ENCODE peak calls at places on chromosome 2, in seven cellular contexts. One of them, this sample, is unnamed.

GRCh38 chr2:234682492-234683228 is 185.8 kb upstream of the ARL4C start:
- DNase-seq in foreskin fibroblast: peak
- DNase-seq in stimulated activated CD8-positive, alpha-beta memory T cell treated with anti-CD3 and anti-CD28 coated beads, Interleukin-15, amount 100 ng/mL, for 24 hours: no peak
- DNase-seq in activated CD8-positive, alpha-beta T cell treated with anti-CD3 and anti-CD28 coated beads, Interleukin-2, amount 10 ng/mL, durations not matched to agents 7 days and 5 days: no peak
- DNase-seq in activated CD4-positive, alpha-beta T cell treated with anti-CD3 and anti-CD28 coated beads, Interleukin-2, amount 50 U/mL, for 48 hours: no peak
- DNase-seq in posterior vena cava: no peak
- DNase-seq in LHCN-M2: peak
- DNase-seq in this sample: no peak

GRCh38 chr2:71506754-71507153 is 53.4 kb downstream of the DYSF start:
- DNase-seq in foreskin fibroblast: no peak
- DNase-seq in stimulated activated CD8-positive, alpha-beta memory T cell treated with anti-CD3 and anti-CD28 coated beads, Interleukin-15, amount 100 ng/mL, for 24 hours: no peak
- DNase-seq in activated CD8-positive, alpha-beta T cell treated with anti-CD3 and anti-CD28 coated beads, Interleukin-2, amount 10 ng/mL, durations not matched to agents 7 days and 5 days: no peak
- DNase-seq in activated CD4-positive, alpha-beta T cell treated with anti-CD3 and anti-CD28 coated beads, Interleukin-2, amount 50 U/mL, for 48 hours: no peak
- DNase-seq in posterior vena cava: peak
- DNase-seq in LHCN-M2: no peak
- DNase-seq in this sample: no peak

GRCh38 chr2:60493804-60494392 is 59.6 kb downstream of the BCL11A start:
- DNase-seq in foreskin fibroblast: no peak
- DNase-seq in stimulated activated CD8-positive, alpha-beta memory T cell treated with anti-CD3 and anti-CD28 coated beads, Interleukin-15, amount 100 ng/mL, for 24 hours: no peak
- DNase-seq in activated CD8-positive, alpha-beta T cell treated with anti-CD3 and anti-CD28 coated beads, Interleukin-2, amount 10 ng/mL, durations not matched to agents 7 days and 5 days: no peak
- DNase-seq in activated CD4-positive, alpha-beta T cell treated with anti-CD3 and anti-CD28 coated beads, Interleukin-2, amount 50 U/mL, for 48 hours: no peak
- DNase-seq in posterior vena cava: no peak
- DNase-seq in LHCN-M2: no peak
- DNase-seq in this sample: no peak

GRCh38 chr2:37718515-37719161 is 47.2 kb upstream of the CDC42EP3 start:
- DNase-seq in foreskin fibroblast: no peak
- DNase-seq in stimulated activated CD8-positive, alpha-beta memory T cell treated with anti-CD3 and anti-CD28 coated beads, Interleukin-15, amount 100 ng/mL, for 24 hours: no peak
- DNase-seq in activated CD8-positive, alpha-beta T cell treated with anti-CD3 and anti-CD28 coated beads, Interleukin-2, amount 10 ng/mL, durations not matched to agents 7 days and 5 days: no peak
- DNase-seq in activated CD4-positive, alpha-beta T cell treated with anti-CD3 and anti-CD28 coated beads, Interleukin-2, amount 50 U/mL, for 48 hours: no peak
- DNase-seq in posterior vena cava: no peak
- DNase-seq in LHCN-M2: no peak
- DNase-seq in this sample: no peak

GRCh38 chr2:204900910-204901309 is 355.6 kb downstream of the PARD3B start:
- DNase-seq in foreskin fibroblast: peak
- DNase-seq in stimulated activated CD8-positive, alpha-beta memory T cell treated with anti-CD3 and anti-CD28 coated beads, Interleukin-15, amount 100 ng/mL, for 24 hours: no peak
- DNase-seq in activated CD8-positive, alpha-beta T cell treated with anti-CD3 and anti-CD28 coated beads, Interleukin-2, amount 10 ng/mL, durations not matched to agents 7 days and 5 days: no peak
- DNase-seq in activated CD4-positive, alpha-beta T cell treated with anti-CD3 and anti-CD28 coated beads, Interleukin-2, amount 50 U/mL, for 48 hours: no peak
- DNase-seq in posterior vena cava: no peak
- DNase-seq in LHCN-M2: no peak
- DNase-seq in this sample: peak

GRCh38 chr2:158619496-158619895 is 162.7 kb downstream of the PKP4 start:
- DNase-seq in foreskin fibroblast: peak
- DNase-seq in stimulated activated CD8-positive, alpha-beta memory T cell treated with anti-CD3 and anti-CD28 coated beads, Interleukin-15, amount 100 ng/mL, for 24 hours: no peak
- DNase-seq in activated CD8-positive, alpha-beta T cell treated with anti-CD3 and anti-CD28 coated beads, Interleukin-2, amount 10 ng/mL, durations not matched to agents 7 days and 5 days: no peak
- DNase-seq in activated CD4-positive, alpha-beta T cell treated with anti-CD3 and anti-CD28 coated beads, Interleukin-2, amount 50 U/mL, for 48 hours: no peak
- DNase-seq in posterior vena cava: no peak
- DNase-seq in LHCN-M2: peak
- DNase-seq in this sample: no peak

GRCh38 chr2:216349366-216349765 is 22.9 kb downstream of the MARCHF4 start:
- DNase-seq in foreskin fibroblast: peak
- DNase-seq in stimulated activated CD8-positive, alpha-beta memory T cell treated with anti-CD3 and anti-CD28 coated beads, Interleukin-15, amount 100 ng/mL, for 24 hours: no peak
- DNase-seq in activated CD8-positive, alpha-beta T cell treated with anti-CD3 and anti-CD28 coated beads, Interleukin-2, amount 10 ng/mL, durations not matched to agents 7 days and 5 days: no peak
- DNase-seq in activated CD4-positive, alpha-beta T cell treated with anti-CD3 and anti-CD28 coated beads, Interleukin-2, amount 50 U/mL, for 48 hours: no peak
- DNase-seq in posterior vena cava: no peak
- DNase-seq in LHCN-M2: no peak
- DNase-seq in this sample: no peak

GRCh38 chr2:150413890-150414289 is 73.6 kb downstream of the RND3 start:
- DNase-seq in foreskin fibroblast: no peak
- DNase-seq in stimulated activated CD8-positive, alpha-beta memory T cell treated with anti-CD3 and anti-CD28 coated beads, Interleukin-15, amount 100 ng/mL, for 24 hours: no peak
- DNase-seq in activated CD8-positive, alpha-beta T cell treated with anti-CD3 and anti-CD28 coated beads, Interleukin-2, amount 10 ng/mL, durations not matched to agents 7 days and 5 days: no peak
- DNase-seq in activated CD4-positive, alpha-beta T cell treated with anti-CD3 and anti-CD28 coated beads, Interleukin-2, amount 50 U/mL, for 48 hours: no peak
- DNase-seq in posterior vena cava: no peak
- DNase-seq in LHCN-M2: no peak
- DNase-seq in this sample: no peak

GRCh38 chr2:38037757-38038615 is 38.0 kb downstream of the CYP1B1 start:
- DNase-seq in foreskin fibroblast: peak
- DNase-seq in stimulated activated CD8-positive, alpha-beta memory T cell treated with anti-CD3 and anti-CD28 coated beads, Interleukin-15, amount 100 ng/mL, for 24 hours: no peak
- DNase-seq in activated CD8-positive, alpha-beta T cell treated with anti-CD3 and anti-CD28 coated beads, Interleukin-2, amount 10 ng/mL, durations not matched to agents 7 days and 5 days: no peak
- DNase-seq in activated CD4-positive, alpha-beta T cell treated with anti-CD3 and anti-CD28 coated beads, Interleukin-2, amount 50 U/mL, for 48 hours: peak
- DNase-seq in posterior vena cava: no peak
- DNase-seq in LHCN-M2: peak
- DNase-seq in this sample: peak

GRCh38 chr2:175156534-175156933 is 11.5 kb downstream of the ATF2 start:
- DNase-seq in foreskin fibroblast: no peak
- DNase-seq in stimulated activated CD8-positive, alpha-beta memory T cell treated with anti-CD3 and anti-CD28 coated beads, Interleukin-15, amount 100 ng/mL, for 24 hours: no peak
- DNase-seq in activated CD8-positive, alpha-beta T cell treated with anti-CD3 and anti-CD28 coated beads, Interleukin-2, amount 10 ng/mL, durations not matched to agents 7 days and 5 days: no peak
- DNase-seq in activated CD4-positive, alpha-beta T cell treated with anti-CD3 and anti-CD28 coated beads, Interleukin-2, amount 50 U/mL, for 48 hours: no peak
- DNase-seq in posterior vena cava: no peak
- DNase-seq in LHCN-M2: no peak
- DNase-seq in this sample: no peak

GRCh38 chr2:187577310-187577709 is 23.1 kb upstream of the TFPI start:
- DNase-seq in foreskin fibroblast: no peak
- DNase-seq in stimulated activated CD8-positive, alpha-beta memory T cell treated with anti-CD3 and anti-CD28 coated beads, Interleukin-15, amount 100 ng/mL, for 24 hours: no peak
- DNase-seq in activated CD8-positive, alpha-beta T cell treated with anti-CD3 and anti-CD28 coated beads, Interleukin-2, amount 10 ng/mL, durations not matched to agents 7 days and 5 days: no peak
- DNase-seq in activated CD4-positive, alpha-beta T cell treated with anti-CD3 and anti-CD28 coated beads, Interleukin-2, amount 50 U/mL, for 48 hours: no peak
- DNase-seq in posterior vena cava: no peak
- DNase-seq in LHCN-M2: peak
- DNase-seq in this sample: no peak

GRCh38 chr2:55115795-55116597 is 65.7 kb upstream of the RTN4 start:
- DNase-seq in foreskin fibroblast: peak
- DNase-seq in stimulated activated CD8-positive, alpha-beta memory T cell treated with anti-CD3 and anti-CD28 coated beads, Interleukin-15, amount 100 ng/mL, for 24 hours: no peak
- DNase-seq in activated CD8-positive, alpha-beta T cell treated with anti-CD3 and anti-CD28 coated beads, Interleukin-2, amount 10 ng/mL, durations not matched to agents 7 days and 5 days: no peak
- DNase-seq in activated CD4-positive, alpha-beta T cell treated with anti-CD3 and anti-CD28 coated beads, Interleukin-2, amount 50 U/mL, for 48 hours: no peak
- DNase-seq in posterior vena cava: no peak
- DNase-seq in LHCN-M2: peak
- DNase-seq in this sample: no peak

GRCh38 chr2:60359569-60359968 is 193.9 kb downstream of the BCL11A start:
- DNase-seq in foreskin fibroblast: no peak
- DNase-seq in stimulated activated CD8-positive, alpha-beta memory T cell treated with anti-CD3 and anti-CD28 coated beads, Interleukin-15, amount 100 ng/mL, for 24 hours: no peak
- DNase-seq in activated CD8-positive, alpha-beta T cell treated with anti-CD3 and anti-CD28 coated beads, Interleukin-2, amount 10 ng/mL, durations not matched to agents 7 days and 5 days: no peak
- DNase-seq in activated CD4-positive, alpha-beta T cell treated with anti-CD3 and anti-CD28 coated beads, Interleukin-2, amount 50 U/mL, for 48 hours: no peak
- DNase-seq in posterior vena cava: no peak
- DNase-seq in LHCN-M2: no peak
- DNase-seq in this sample: no peak

GRCh38 chr2:182426915-182427233 is at the start of gene PDE1A:
- DNase-seq in foreskin fibroblast: no peak
- DNase-seq in stimulated activated CD8-positive, alpha-beta memory T cell treated with anti-CD3 and anti-CD28 coated beads, Interleukin-15, amount 100 ng/mL, for 24 hours: no peak
- DNase-seq in activated CD8-positive, alpha-beta T cell treated with anti-CD3 and anti-CD28 coated beads, Interleukin-2, amount 10 ng/mL, durations not matched to agents 7 days and 5 days: no peak
- DNase-seq in activated CD4-positive, alpha-beta T cell treated with anti-CD3 and anti-CD28 coated beads, Interleukin-2, amount 50 U/mL, for 48 hours: no peak
- DNase-seq in posterior vena cava: no peak
- DNase-seq in LHCN-M2: peak
- DNase-seq in this sample: no peak

GRCh38 chr2:62794791-62795190 is 89.3 kb downstream of the EHBP1 start:
- DNase-seq in foreskin fibroblast: peak
- DNase-seq in stimulated activated CD8-positive, alpha-beta memory T cell treated with anti-CD3 and anti-CD28 coated beads, Interleukin-15, amount 100 ng/mL, for 24 hours: no peak
- DNase-seq in activated CD8-positive, alpha-beta T cell treated with anti-CD3 and anti-CD28 coated beads, Interleukin-2, amount 10 ng/mL, durations not matched to agents 7 days and 5 days: no peak
- DNase-seq in activated CD4-positive, alpha-beta T cell treated with anti-CD3 and anti-CD28 coated beads, Interleukin-2, amount 50 U/mL, for 48 hours: no peak
- DNase-seq in posterior vena cava: no peak
- DNase-seq in LHCN-M2: peak
- DNase-seq in this sample: no peak

GRCh38 chr2:101974663-101975062 is 17.1 kb upstream of the IL1R2 start:
- DNase-seq in foreskin fibroblast: peak
- DNase-seq in stimulated activated CD8-positive, alpha-beta memory T cell treated with anti-CD3 and anti-CD28 coated beads, Interleukin-15, amount 100 ng/mL, for 24 hours: no peak
- DNase-seq in activated CD8-positive, alpha-beta T cell treated with anti-CD3 and anti-CD28 coated beads, Interleukin-2, amount 10 ng/mL, durations not matched to agents 7 days and 5 days: no peak
- DNase-seq in activated CD4-positive, alpha-beta T cell treated with anti-CD3 and anti-CD28 coated beads, Interleukin-2, amount 50 U/mL, for 48 hours: no peak
- DNase-seq in posterior vena cava: no peak
- DNase-seq in LHCN-M2: peak
- DNase-seq in this sample: no peak